ENCODE peak calls at places on chromosomes 16 and 17, in eight cellular contexts. X is GM13977; V is fibroblast of the aortic adventitia; M is fibroblast of the conjunctiva; E is activated CD4-positive, alpha-beta memory T cell treated with anti-CD3 and anti-CD28 coated beads, Interleukin-2, amount 10 ng/mL, durations not matched to agents 7 days and 5 days; Z is coronary artery; S is pancreas; R is progenitor cell of endocrine pancreas. L is an unnamed sample.

GRCh38 chr17:7634384-7634783 is 4.4 kb downstream of the SHBG start:
- DNase-seq in X (peak; percentile 31), V (peak; percentile 45), M (no peak), E (peak; percentile 28), Z (no peak), S (no peak), R (peak; percentile 45), L (no peak)

GRCh38 chr17:9472541-9472940 is 103.1 kb downstream of the STX8 start:
- DNase-seq in X (no peak), V (no peak), M (no peak), E (no peak), Z (no peak), S (no peak), R (no peak), L (no peak)

GRCh38 chr16:68645494-68646388 is 631 bp downstream of the CDH3 start:
- DNase-seq in X (no peak), V (no peak), M (no peak), E (no peak), Z (no peak), S (no peak), R (peak; percentile 54), L (no peak)

GRCh38 chr16:75271441-75272096 is 20.1 kb upstream of the BCAR1 start:
- DNase-seq in X (no peak), V (no peak), M (no peak), E (no peak), Z (no peak), S (no peak), R (no peak), L (no peak)

GRCh38 chr16:31108035-31108793 is at the start of gene BCKDK:
- DNase-seq in X (peak; percentile 94), V (peak; percentile 62), M (peak; percentile 45), E (peak; percentile 82), Z (no peak), S (peak; percentile 65), R (no peak), L (peak; percentile 96)

GRCh38 chr17:75568412-75569255 is 19.0 kb upstream of the MYO15B start:
- DNase-seq in X (no peak), V (no peak), M (no peak), E (no peak), Z (no peak), S (no peak), R (no peak), L (no peak)

GRCh38 chr17:40551874-40552768 is 13.2 kb downstream of the CCR7 start:
- DNase-seq in X (peak; percentile 10), V (peak; percentile 95), M (peak; percentile 86), E (peak; percentile 15), Z (peak; percentile 83), S (peak; percentile 13), R (no peak), L (no peak)

GRCh38 chr17:3497101-3497500 is 21.3 kb downstream of the ASPA start:
- DNase-seq in X (no peak), V (no peak), M (no peak), E (no peak), Z (no peak), S (no peak), R (no peak), L (no peak)

GRCh38 chr16:3129137-3130131 is 5.4 kb upstream of the ZNF213 start:
- DNase-seq in X (no peak), V (peak; percentile 95), M (peak; percentile 79), E (peak; percentile 82), Z (peak; percentile 83), S (peak; percentile 82), R (peak; percentile 62), L (peak; percentile 64)

GRCh38 chr17:48128411-48128810 is 20.8 kb downstream of the SNX11 start:
- DNase-seq in X (no peak), V (no peak), M (no peak), E (no peak), Z (no peak), S (no peak), R (no peak), L (no peak)

GRCh38 chr17:82118815-82119380 is 20.9 kb upstream of the FASN start:
- DNase-seq in X (no peak), V (peak; percentile 49), M (no peak), E (no peak), Z (no peak), S (no peak), R (no peak), L (no peak)

GRCh38 chr17:76536511-76537287 is 810 bp downstream of the CYGB start:
- DNase-seq in X (no peak), V (no peak), M (no peak), E (no peak), Z (peak; percentile 62), S (no peak), R (no peak), L (no peak)

GRCh38 chr17:66673668-66674276 is 161.1 kb upstream of the CACNG5 start:
- DNase-seq in X (no peak), V (peak; percentile 80), M (peak; percentile 43), E (peak; percentile 50), Z (no peak), S (peak; percentile 25), R (peak; percentile 21), L (no peak)

GRCh38 chr16:4407543-4408322 is 8.7 kb downstream of the CORO7 start:
- DNase-seq in X (no peak), V (peak; percentile 39), M (no peak), E (no peak), Z (no peak), S (no peak), R (no peak), L (no peak)

GRCh38 chr16:15721018-15721417 is 71.0 kb downstream of the NDE1 start:
- DNase-seq in X (no peak), V (no peak), M (no peak), E (no peak), Z (no peak), S (no peak), R (no peak), L (no peak)

GRCh38 chr16:66344533-66345145 is 21.9 kb upstream of the CDH5 start:
- DNase-seq in X (peak; percentile 49), V (peak; percentile 68), M (peak; percentile 23), E (no peak), Z (no peak), S (no peak), R (no peak), L (peak; percentile 45)